ENCODE peak calls at places on chromosome 10, in five cellular contexts. U, S, Y, C and W are unnamed samples.

GRCh38 chr10:78757542-78757941 is 311.2 kb upstream of the ZMIZ1 start:
- DNase-seq in U (peak), S (peak), Y (no peak), C (no peak), W (peak)

GRCh38 chr10:46033602-46034011 is 3.2 kb upstream of the NCOA4 start:
- DNase-seq in U (peak), S (peak), Y (no peak), C (no peak), W (peak)

GRCh38 chr10:57362811-57363210 is 904.9 kb downstream of the IPMK start:
- DNase-seq in U (no peak), S (no peak), Y (no peak), C (no peak), W (no peak)

GRCh38 chr10:22017283-22018020 is 13.9 kb upstream of the DNAJC1 start:
- DNase-seq in U (no peak), S (no peak), Y (no peak), C (no peak), W (no peak)

GRCh38 chr10:58764087-58764747 is 251.5 kb downstream of the BICC1 start:
- DNase-seq in U (peak), S (no peak), Y (no peak), C (no peak), W (no peak)

GRCh38 chr10:72893136-72893798 is at the start of gene OIT3:
- DNase-seq in U (no peak), S (no peak), Y (no peak), C (no peak), W (no peak)

GRCh38 chr10:111335826-111336225 is 259.0 kb downstream of the ADRA2A start:
- DNase-seq in U (no peak), S (no peak), Y (no peak), C (no peak), W (no peak)

GRCh38 chr10:70348228-70348850 is 34.1 kb downstream of the LRRC20 start:
- DNase-seq in U (no peak), S (peak), Y (peak), C (no peak), W (no peak)

GRCh38 chr10:132096863-132097478 is 31.2 kb downstream of the JAKMIP3 start:
- DNase-seq in U (no peak), S (no peak), Y (no peak), C (no peak), W (no peak)